ENCODE peak calls at places on chromosomes 12 and 14, in eight cellular contexts. F is activated CD4-positive, alpha-beta T cell treated with anti-CD3 and anti-CD28 coated beads for 24 hours; K is stimulated activated CD8-positive, alpha-beta memory T cell treated with anti-CD3 and anti-CD28 coated beads, Interleukin-2, amount 100 ng/mL, for 48 hours; Y is ureter; V is ACHN; Z is GM12865; B is Right ventricle myocardium superior; T is A172. G is an unnamed sample.

GRCh38 chr12:26338574-26339572 is 143.5 kb downstream of the SSPN start:
- DNase-seq in F (no peak), K (no peak), Y (no peak), V (no peak), Z (no peak), B (no peak), T (peak; percentile 64), G (no peak)

GRCh38 chr12:53289891-53290290 is 5.5 kb upstream of the PFDN5 start:
- DNase-seq in F (no peak), K (no peak), Y (no peak), V (peak; percentile 68), Z (no peak), B (no peak), T (peak; percentile 45), G (no peak)

GRCh38 chr14:71141701-71142374 is 234.6 kb downstream of the PCNX1 start:
- DNase-seq in F (no peak), K (no peak), Y (no peak), V (no peak), Z (no peak), B (no peak), T (no peak), G (no peak)

GRCh38 chr14:86057018-86057667 is 527.2 kb downstream of the FLRT2 start:
- DNase-seq in F (peak; percentile 17), K (no peak), Y (no peak), V (peak; percentile 38), Z (peak; percentile 16), B (no peak), T (peak; percentile 12), G (no peak)

GRCh38 chr14:79665556-79665955 is 545.7 kb downstream of the DIO2 start:
- DNase-seq in F (no peak), K (no peak), Y (no peak), V (no peak), Z (no peak), B (no peak), T (no peak), G (no peak)

GRCh38 chr12:29781176-29781575 is 2.6 kb downstream of the TMTC1 start:
- DNase-seq in F (no peak), K (no peak), Y (no peak), V (no peak), Z (no peak), B (no peak), T (no peak), G (no peak)

GRCh38 chr14:50497351-50497750 is 35.0 kb downstream of the MAP4K5 start:
- DNase-seq in F (no peak), K (no peak), Y (no peak), V (no peak), Z (no peak), B (no peak), T (no peak), G (no peak)

GRCh38 chr14:56975521-56975920 is 165.2 kb upstream of the OTX2 start:
- DNase-seq in F (no peak), K (no peak), Y (no peak), V (no peak), Z (no peak), B (no peak), T (no peak), G (no peak)

GRCh38 chr14:55139696-55140509 is 10.9 kb downstream of the LGALS3 start:
- DNase-seq in F (no peak), K (no peak), Y (no peak), V (no peak), Z (no peak), B (no peak), T (no peak), G (no peak)

GRCh38 chr14:30078827-30079402 is 151.3 kb upstream of the PRKD1 start:
- DNase-seq in F (no peak), K (no peak), Y (no peak), V (no peak), Z (no peak), B (no peak), T (no peak), G (no peak)

GRCh38 chr14:100587763-100588411 is 670 bp upstream of the BEGAIN start:
- DNase-seq in F (no peak), K (no peak), Y (no peak), V (no peak), Z (no peak), B (peak; percentile 8), T (no peak), G (peak; percentile 45)

GRCh38 chr12:121190523-121191031 is 19.4 kb upstream of the P2RX4 start:
- DNase-seq in F (no peak), K (no peak), Y (no peak), V (peak; percentile 90), Z (peak; percentile 30), B (no peak), T (peak; percentile 90), G (no peak)

GRCh38 chr14:51188566-51189185 is 51.4 kb upstream of the TMX1 start:
- DNase-seq in F (no peak), K (no peak), Y (no peak), V (no peak), Z (no peak), B (no peak), T (no peak), G (no peak)

GRCh38 chr14:104292084-104292970 is 153.9 kb downstream of the KIF26A start:
- DNase-seq in F (no peak), K (no peak), Y (no peak), V (no peak), Z (no peak), B (peak; percentile 25), T (no peak), G (peak; percentile 46)

GRCh38 chr14:90274808-90275454 is 18.6 kb downstream of the PSMC1 start:
- DNase-seq in F (no peak), K (no peak), Y (no peak), V (no peak), Z (no peak), B (no peak), T (peak; percentile 59), G (no peak)

GRCh38 chr14:41137741-41138140 is 468.9 kb upstream of the LRFN5 start:
- DNase-seq in F (no peak), K (no peak), Y (no peak), V (no peak), Z (no peak), B (no peak), T (no peak), G (no peak)

G was measured in heart left ventricle.